ENCODE peak calls at places on chromosomes 12 and 14, in nine cellular contexts. One of them, this sample, is unnamed.

GRCh38 chr14:95652690-95653089 is 33.5 kb upstream of the TCL1B start:
- DNase-seq in T follicular helper cell: no peak
- DNase-seq in HS-27A: no peak
- DNase-seq in lower lobe of right lung: no peak
- DNase-seq in fibroblast of lung: no peak
- DNase-seq in fibroblast of mammary gland: no peak
- DNase-seq in Peyer's patch: no peak
- DNase-seq in sciatic nerve: no peak
- DNase-seq in activated CD4-positive, alpha-beta memory T cell treated with anti-CD3 and anti-CD28 coated beads, Interleukin-2, amount 10 ng/mL, durations not matched to agents 7 days and 5 days: no peak
- DNase-seq in this sample: no peak

GRCh38 chr12:42962384-42962783 is 372.8 kb upstream of the PRICKLE1 start:
- DNase-seq in T follicular helper cell: no peak
- DNase-seq in HS-27A: no peak
- DNase-seq in lower lobe of right lung: no peak
- DNase-seq in fibroblast of lung: no peak
- DNase-seq in fibroblast of mammary gland: no peak
- DNase-seq in Peyer's patch: no peak
- DNase-seq in sciatic nerve: no peak
- DNase-seq in activated CD4-positive, alpha-beta memory T cell treated with anti-CD3 and anti-CD28 coated beads, Interleukin-2, amount 10 ng/mL, durations not matched to agents 7 days and 5 days: no peak
- DNase-seq in this sample: no peak

GRCh38 chr12:87302126-87302732 is 727.0 kb downstream of the C12orf50 start:
- DNase-seq in T follicular helper cell: no peak
- DNase-seq in HS-27A: peak
- DNase-seq in lower lobe of right lung: no peak
- DNase-seq in fibroblast of lung: no peak
- DNase-seq in fibroblast of mammary gland: no peak
- DNase-seq in Peyer's patch: no peak
- DNase-seq in sciatic nerve: no peak
- DNase-seq in activated CD4-positive, alpha-beta memory T cell treated with anti-CD3 and anti-CD28 coated beads, Interleukin-2, amount 10 ng/mL, durations not matched to agents 7 days and 5 days: no peak
- DNase-seq in this sample: no peak

GRCh38 chr14:64442300-64442988 is 22.9 kb upstream of the AKAP5 start:
- DNase-seq in T follicular helper cell: no peak
- DNase-seq in HS-27A: no peak
- DNase-seq in lower lobe of right lung: no peak
- DNase-seq in fibroblast of lung: no peak
- DNase-seq in fibroblast of mammary gland: no peak
- DNase-seq in Peyer's patch: no peak
- DNase-seq in sciatic nerve: no peak
- DNase-seq in activated CD4-positive, alpha-beta memory T cell treated with anti-CD3 and anti-CD28 coated beads, Interleukin-2, amount 10 ng/mL, durations not matched to agents 7 days and 5 days: no peak
- DNase-seq in this sample: no peak

GRCh38 chr14:80977103-80977728 is 21.8 kb downstream of the TSHR start:
- DNase-seq in T follicular helper cell: no peak
- DNase-seq in HS-27A: no peak
- DNase-seq in lower lobe of right lung: no peak
- DNase-seq in fibroblast of lung: no peak
- DNase-seq in fibroblast of mammary gland: no peak
- DNase-seq in Peyer's patch: no peak
- DNase-seq in sciatic nerve: no peak
- DNase-seq in activated CD4-positive, alpha-beta memory T cell treated with anti-CD3 and anti-CD28 coated beads, Interleukin-2, amount 10 ng/mL, durations not matched to agents 7 days and 5 days: no peak
- DNase-seq in this sample: no peak

GRCh38 chr12:79512068-79512467 is 178.7 kb downstream of the PAWR start:
- DNase-seq in T follicular helper cell: no peak
- DNase-seq in HS-27A: no peak
- DNase-seq in lower lobe of right lung: no peak
- DNase-seq in fibroblast of lung: no peak
- DNase-seq in fibroblast of mammary gland: no peak
- DNase-seq in Peyer's patch: no peak
- DNase-seq in sciatic nerve: no peak
- DNase-seq in activated CD4-positive, alpha-beta memory T cell treated with anti-CD3 and anti-CD28 coated beads, Interleukin-2, amount 10 ng/mL, durations not matched to agents 7 days and 5 days: no peak
- DNase-seq in this sample: no peak

GRCh38 chr12:29167410-29167809 is 18.3 kb downstream of the FAR2 start:
- DNase-seq in T follicular helper cell: no peak
- DNase-seq in HS-27A: no peak
- DNase-seq in lower lobe of right lung: no peak
- DNase-seq in fibroblast of lung: peak
- DNase-seq in fibroblast of mammary gland: no peak
- DNase-seq in Peyer's patch: no peak
- DNase-seq in sciatic nerve: no peak
- DNase-seq in activated CD4-positive, alpha-beta memory T cell treated with anti-CD3 and anti-CD28 coated beads, Interleukin-2, amount 10 ng/mL, durations not matched to agents 7 days and 5 days: no peak
- DNase-seq in this sample: no peak

GRCh38 chr14:24605435-24606190 is 3.9 kb downstream of the GZMH start:
- DNase-seq in T follicular helper cell: peak
- DNase-seq in HS-27A: no peak
- DNase-seq in lower lobe of right lung: no peak
- DNase-seq in fibroblast of lung: no peak
- DNase-seq in fibroblast of mammary gland: peak
- DNase-seq in Peyer's patch: peak
- DNase-seq in sciatic nerve: no peak
- DNase-seq in activated CD4-positive, alpha-beta memory T cell treated with anti-CD3 and anti-CD28 coated beads, Interleukin-2, amount 10 ng/mL, durations not matched to agents 7 days and 5 days: peak
- DNase-seq in this sample: peak

GRCh38 chr12:106580671-106581508 is 1.9 kb upstream of the RFX4 start:
- DNase-seq in T follicular helper cell: no peak
- DNase-seq in HS-27A: no peak
- DNase-seq in lower lobe of right lung: no peak
- DNase-seq in fibroblast of lung: no peak
- DNase-seq in fibroblast of mammary gland: no peak
- DNase-seq in Peyer's patch: no peak
- DNase-seq in sciatic nerve: no peak
- DNase-seq in activated CD4-positive, alpha-beta memory T cell treated with anti-CD3 and anti-CD28 coated beads, Interleukin-2, amount 10 ng/mL, durations not matched to agents 7 days and 5 days: no peak
- DNase-seq in this sample: no peak

GRCh38 chr12:28536088-28536487 is 345.8 kb downstream of the CCDC91 start:
- DNase-seq in T follicular helper cell: no peak
- DNase-seq in HS-27A: peak
- DNase-seq in lower lobe of right lung: no peak
- DNase-seq in fibroblast of lung: peak
- DNase-seq in fibroblast of mammary gland: peak
- DNase-seq in Peyer's patch: no peak
- DNase-seq in sciatic nerve: no peak
- DNase-seq in activated CD4-positive, alpha-beta memory T cell treated with anti-CD3 and anti-CD28 coated beads, Interleukin-2, amount 10 ng/mL, durations not matched to agents 7 days and 5 days: no peak
- DNase-seq in this sample: no peak

This sample was measured in kidney.